ENCODE peak calls at places on chromosomes 2 and 18, in nine cellular contexts. One of them, this sample, is unnamed.

GRCh38 chr18:48122376-48122775 is 191.9 kb upstream of the SMAD2 start:
- DNase-seq in heart right ventricle: no peak
- DNase-seq in uterus: no peak
- DNase-seq in CD4-positive, alpha-beta T cell: no peak
- DNase-seq in keratinocyte: no peak
- DNase-seq in nephron progenitor cell: no peak
- DNase-seq in Panc1: no peak
- DNase-seq in ovary: no peak
- DNase-seq in GM20000: no peak
- DNase-seq in this sample: no peak

GRCh38 chr18:12819330-12819729 is 64.7 kb downstream of the PTPN2 start:
- DNase-seq in heart right ventricle: no peak
- DNase-seq in uterus: no peak
- DNase-seq in CD4-positive, alpha-beta T cell: no peak
- DNase-seq in keratinocyte: no peak
- DNase-seq in nephron progenitor cell: no peak
- DNase-seq in Panc1: no peak
- DNase-seq in ovary: no peak
- DNase-seq in GM20000: peak
- DNase-seq in this sample: no peak

GRCh38 chr2:84160461-84160860 is 298.6 kb downstream of the SUCLG1 start:
- DNase-seq in heart right ventricle: no peak
- DNase-seq in uterus: no peak
- DNase-seq in CD4-positive, alpha-beta T cell: no peak
- DNase-seq in keratinocyte: no peak
- DNase-seq in nephron progenitor cell: no peak
- DNase-seq in Panc1: no peak
- DNase-seq in ovary: no peak
- DNase-seq in GM20000: no peak
- DNase-seq in this sample: no peak

GRCh38 chr2:35548171-35548570 is 807.4 kb upstream of the CRIM1 start:
- DNase-seq in heart right ventricle: no peak
- DNase-seq in uterus: no peak
- DNase-seq in CD4-positive, alpha-beta T cell: no peak
- DNase-seq in keratinocyte: no peak
- DNase-seq in nephron progenitor cell: no peak
- DNase-seq in Panc1: no peak
- DNase-seq in ovary: no peak
- DNase-seq in GM20000: no peak
- DNase-seq in this sample: no peak

GRCh38 chr2:236536727-236537398 is 32.8 kb upstream of the ACKR3 start:
- DNase-seq in heart right ventricle: no peak
- DNase-seq in uterus: no peak
- DNase-seq in CD4-positive, alpha-beta T cell: peak
- DNase-seq in keratinocyte: no peak
- DNase-seq in nephron progenitor cell: no peak
- DNase-seq in Panc1: no peak
- DNase-seq in ovary: no peak
- DNase-seq in GM20000: peak
- DNase-seq in this sample: no peak

GRCh38 chr2:46874236-46874929 is 41.2 kb downstream of the MCFD2 start:
- DNase-seq in heart right ventricle: peak
- DNase-seq in uterus: no peak
- DNase-seq in CD4-positive, alpha-beta T cell: no peak
- DNase-seq in keratinocyte: no peak
- DNase-seq in nephron progenitor cell: no peak
- DNase-seq in Panc1: no peak
- DNase-seq in ovary: no peak
- DNase-seq in GM20000: no peak
- DNase-seq in this sample: no peak

GRCh38 chr18:48577478-48578190 is 38.8 kb downstream of the CTIF start:
- DNase-seq in heart right ventricle: no peak
- DNase-seq in uterus: no peak
- DNase-seq in CD4-positive, alpha-beta T cell: no peak
- DNase-seq in keratinocyte: no peak
- DNase-seq in nephron progenitor cell: no peak
- DNase-seq in Panc1: no peak
- DNase-seq in ovary: no peak
- DNase-seq in GM20000: no peak
- DNase-seq in this sample: no peak

GRCh38 chr2:69477627-69478026 is 40.4 kb upstream of the NFU1 start:
- DNase-seq in heart right ventricle: no peak
- DNase-seq in uterus: no peak
- DNase-seq in CD4-positive, alpha-beta T cell: no peak
- DNase-seq in keratinocyte: no peak
- DNase-seq in nephron progenitor cell: no peak
- DNase-seq in Panc1: no peak
- DNase-seq in ovary: no peak
- DNase-seq in GM20000: no peak
- DNase-seq in this sample: no peak

GRCh38 chr2:48148841-48149240 is 242.5 kb upstream of the FBXO11 start:
- DNase-seq in heart right ventricle: no peak
- DNase-seq in uterus: no peak
- DNase-seq in CD4-positive, alpha-beta T cell: no peak
- DNase-seq in keratinocyte: no peak
- DNase-seq in nephron progenitor cell: no peak
- DNase-seq in Panc1: no peak
- DNase-seq in ovary: no peak
- DNase-seq in GM20000: no peak
- DNase-seq in this sample: no peak

GRCh38 chr2:54176577-54176976 is 61.2 kb downstream of the ACYP2 start:
- DNase-seq in heart right ventricle: peak
- DNase-seq in uterus: peak
- DNase-seq in CD4-positive, alpha-beta T cell: no peak
- DNase-seq in keratinocyte: no peak
- DNase-seq in nephron progenitor cell: peak
- DNase-seq in Panc1: no peak
- DNase-seq in ovary: peak
- DNase-seq in GM20000: no peak
- DNase-seq in this sample: peak

GRCh38 chr18:70234667-70235459 is 29.4 kb upstream of the RTTN start:
- DNase-seq in heart right ventricle: peak
- DNase-seq in uterus: no peak
- DNase-seq in CD4-positive, alpha-beta T cell: no peak
- DNase-seq in keratinocyte: no peak
- DNase-seq in nephron progenitor cell: no peak
- DNase-seq in Panc1: no peak
- DNase-seq in ovary: no peak
- DNase-seq in GM20000: no peak
- DNase-seq in this sample: no peak

GRCh38 chr2:234290671-234291070 is 206.2 kb downstream of the ARL4C start:
- DNase-seq in heart right ventricle: no peak
- DNase-seq in uterus: no peak
- DNase-seq in CD4-positive, alpha-beta T cell: peak
- DNase-seq in keratinocyte: peak
- DNase-seq in nephron progenitor cell: no peak
- DNase-seq in Panc1: no peak
- DNase-seq in ovary: no peak
- DNase-seq in GM20000: peak
- DNase-seq in this sample: no peak

GRCh38 chr2:234292955-234293228 is 204.0 kb downstream of the ARL4C start:
- DNase-seq in heart right ventricle: no peak
- DNase-seq in uterus: no peak
- DNase-seq in CD4-positive, alpha-beta T cell: no peak
- DNase-seq in keratinocyte: no peak
- DNase-seq in nephron progenitor cell: no peak
- DNase-seq in Panc1: no peak
- DNase-seq in ovary: no peak
- DNase-seq in GM20000: no peak
- DNase-seq in this sample: no peak

GRCh38 chr2:234292205-234292954 is 204.5 kb downstream of the ARL4C start:
- DNase-seq in heart right ventricle: peak
- DNase-seq in uterus: no peak
- DNase-seq in CD4-positive, alpha-beta T cell: peak
- DNase-seq in keratinocyte: no peak
- DNase-seq in nephron progenitor cell: no peak
- DNase-seq in Panc1: no peak
- DNase-seq in ovary: no peak
- DNase-seq in GM20000: peak
- DNase-seq in this sample: no peak

GRCh38 chr2:234291765-234292204 is 205.1 kb downstream of the ARL4C start:
- DNase-seq in heart right ventricle: peak
- DNase-seq in uterus: no peak
- DNase-seq in CD4-positive, alpha-beta T cell: peak
- DNase-seq in keratinocyte: no peak
- DNase-seq in nephron progenitor cell: peak
- DNase-seq in Panc1: no peak
- DNase-seq in ovary: no peak
- DNase-seq in GM20000: no peak
- DNase-seq in this sample: no peak

DNA sequence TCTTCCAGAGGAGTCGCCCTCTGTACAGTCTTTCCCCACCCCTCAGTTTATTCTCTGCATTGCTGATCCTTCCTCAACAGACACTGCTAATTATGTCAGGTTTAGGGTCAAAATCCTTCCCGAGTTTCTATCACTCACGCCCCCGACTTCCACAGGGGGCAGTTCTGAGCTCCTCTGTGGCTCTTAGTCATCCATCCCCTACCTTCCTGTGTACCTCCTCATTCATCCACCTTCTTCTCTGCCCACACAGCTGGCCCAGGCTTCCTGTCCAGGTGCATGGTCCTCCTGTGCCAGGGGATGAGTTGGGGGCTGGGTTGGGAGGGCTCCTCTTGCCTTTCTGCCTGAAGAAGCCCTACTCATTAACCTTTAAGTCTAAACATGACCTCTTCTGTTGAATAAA is 202.9 kb downstream of the ARL4C start:
- DNase-seq in heart right ventricle: no peak
- DNase-seq in uterus: no peak
- DNase-seq in CD4-positive, alpha-beta T cell: no peak
- DNase-seq in keratinocyte: no peak
- DNase-seq in nephron progenitor cell: no peak
- DNase-seq in Panc1: no peak
- DNase-seq in ovary: no peak
- DNase-seq in GM20000: no peak
- DNase-seq in this sample: no peak
- TF ChIP-seq CTCF in heart right ventricle: no peak
- TF ChIP-seq CTCF in uterus: no peak
- TF ChIP-seq CTCF in CD4-positive, alpha-beta T cell: no peak
- TF ChIP-seq CTCF in keratinocyte: peak
- TF ChIP-seq CTCF in nephron progenitor cell: no peak
- TF ChIP-seq CTCF in Panc1: no peak
- TF ChIP-seq CTCF in ovary: no peak
- TF ChIP-seq CTCF in GM20000: no peak
- TF ChIP-seq CTCF in this sample: peak

GRCh38 chr2:200811336-200812121 is at the start of gene BZW1:
- DNase-seq in heart right ventricle: peak
- DNase-seq in uterus: peak
- DNase-seq in CD4-positive, alpha-beta T cell: peak
- DNase-seq in keratinocyte: peak
- DNase-seq in nephron progenitor cell: peak
- DNase-seq in Panc1: peak
- DNase-seq in ovary: peak
- DNase-seq in GM20000: peak
- DNase-seq in this sample: peak
- TF ChIP-seq CTCF in heart right ventricle: no peak
- TF ChIP-seq CTCF in uterus: no peak
- TF ChIP-seq CTCF in CD4-positive, alpha-beta T cell: no peak
- TF ChIP-seq CTCF in keratinocyte: no peak
- TF ChIP-seq CTCF in nephron progenitor cell: no peak
- TF ChIP-seq CTCF in Panc1: no peak
- TF ChIP-seq CTCF in ovary: peak
- TF ChIP-seq CTCF in GM20000: no peak
- TF ChIP-seq CTCF in this sample: no peak

GRCh38 chr2:4995466-4995865 is 696.7 kb upstream of the SOX11 start:
- DNase-seq in heart right ventricle: no peak
- DNase-seq in uterus: no peak
- DNase-seq in CD4-positive, alpha-beta T cell: no peak
- DNase-seq in keratinocyte: no peak
- DNase-seq in nephron progenitor cell: no peak
- DNase-seq in Panc1: no peak
- DNase-seq in ovary: no peak
- DNase-seq in GM20000: no peak
- DNase-seq in this sample: no peak

GRCh38 chr2:4992226-4992625 is 700.0 kb upstream of the SOX11 start:
- DNase-seq in heart right ventricle: peak
- DNase-seq in uterus: no peak
- DNase-seq in CD4-positive, alpha-beta T cell: no peak
- DNase-seq in keratinocyte: no peak
- DNase-seq in nephron progenitor cell: no peak
- DNase-seq in Panc1: no peak
- DNase-seq in ovary: no peak
- DNase-seq in GM20000: no peak
- DNase-seq in this sample: no peak
- TF ChIP-seq CTCF in heart right ventricle: peak
- TF ChIP-seq CTCF in uterus: no peak
- TF ChIP-seq CTCF in CD4-positive, alpha-beta T cell: no peak
- TF ChIP-seq CTCF in keratinocyte: no peak
- TF ChIP-seq CTCF in nephron progenitor cell: no peak
- TF ChIP-seq CTCF in Panc1: peak
- TF ChIP-seq CTCF in ovary: no peak
- TF ChIP-seq CTCF in GM20000: no peak
- TF ChIP-seq CTCF in this sample: no peak

GRCh38 chr18:58118510-58118909 is 74.5 kb downstream of the NEDD4L start:
- DNase-seq in heart right ventricle: no peak
- DNase-seq in uterus: no peak
- DNase-seq in CD4-positive, alpha-beta T cell: no peak
- DNase-seq in keratinocyte: no peak
- DNase-seq in nephron progenitor cell: no peak
- DNase-seq in Panc1: no peak
- DNase-seq in ovary: no peak
- DNase-seq in GM20000: no peak
- DNase-seq in this sample: no peak

GRCh38 chr18:58117685-58118403 is 73.8 kb downstream of the NEDD4L start:
- DNase-seq in heart right ventricle: no peak
- DNase-seq in uterus: no peak
- DNase-seq in CD4-positive, alpha-beta T cell: no peak
- DNase-seq in keratinocyte: peak
- DNase-seq in nephron progenitor cell: no peak
- DNase-seq in Panc1: peak
- DNase-seq in ovary: peak
- DNase-seq in GM20000: no peak
- DNase-seq in this sample: no peak

GRCh38 chr18:58116815-58117214 is 72.8 kb downstream of the NEDD4L start:
- DNase-seq in heart right ventricle: no peak
- DNase-seq in uterus: no peak
- DNase-seq in CD4-positive, alpha-beta T cell: no peak
- DNase-seq in keratinocyte: no peak
- DNase-seq in nephron progenitor cell: no peak
- DNase-seq in Panc1: no peak
- DNase-seq in ovary: no peak
- DNase-seq in GM20000: no peak
- DNase-seq in this sample: no peak

GRCh38 chr18:58124475-58124874 is 80.4 kb downstream of the NEDD4L start:
- DNase-seq in heart right ventricle: no peak
- DNase-seq in uterus: no peak
- DNase-seq in CD4-positive, alpha-beta T cell: no peak
- DNase-seq in keratinocyte: no peak
- DNase-seq in nephron progenitor cell: no peak
- DNase-seq in Panc1: no peak
- DNase-seq in ovary: no peak
- DNase-seq in GM20000: no peak
- DNase-seq in this sample: no peak

DNA sequence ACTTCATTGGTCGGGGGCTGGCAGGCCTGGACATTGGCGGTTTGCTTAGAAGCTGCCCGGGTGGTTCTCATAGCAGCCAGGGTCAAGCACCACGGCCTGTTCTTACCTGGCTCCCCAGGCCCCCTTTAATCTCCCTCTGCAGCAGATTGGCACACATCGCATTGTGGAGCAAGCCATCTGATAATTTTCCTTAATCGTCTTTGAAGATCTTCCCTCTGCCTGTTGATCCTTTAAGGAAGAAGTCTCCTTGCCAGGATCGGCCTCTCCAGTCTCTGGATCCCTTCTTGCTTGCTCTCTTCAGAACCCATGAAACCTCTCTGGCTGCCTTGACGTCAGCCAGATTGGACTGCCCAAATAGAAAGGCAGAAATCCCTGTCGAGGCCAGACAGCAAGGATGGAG is 75.8 kb downstream of the NEDD4L start:
- DNase-seq in heart right ventricle: no peak
- DNase-seq in uterus: no peak
- DNase-seq in CD4-positive, alpha-beta T cell: no peak
- DNase-seq in keratinocyte: no peak
- DNase-seq in nephron progenitor cell: no peak
- DNase-seq in Panc1: no peak
- DNase-seq in ovary: no peak
- DNase-seq in GM20000: no peak
- DNase-seq in this sample: no peak
- TF ChIP-seq CTCF in heart right ventricle: no peak
- TF ChIP-seq CTCF in uterus: no peak
- TF ChIP-seq CTCF in CD4-positive, alpha-beta T cell: no peak
- TF ChIP-seq CTCF in keratinocyte: no peak
- TF ChIP-seq CTCF in nephron progenitor cell: no peak
- TF ChIP-seq CTCF in Panc1: no peak
- TF ChIP-seq CTCF in ovary: no peak
- TF ChIP-seq CTCF in GM20000: no peak
- TF ChIP-seq CTCF in this sample: no peak

This sample was measured in neural crest cell.